ENCODE peak calls at places on chromosomes 1 and 21, in ten cellular contexts. G is fibroblast of lung, A is testis, H is A673, L is cardiac muscle cell, T is PC-3, B is ascending aorta, W is psoas muscle, Z is mucosa of descending colon, Q is gastrocnemius medialis. O is an unnamed sample. For H3K4me1, the result is how much of the 10 kb centered on the place peaks cover.

GRCh38 chr1:15923241-15923640 is 52.7 kb downstream of the ZBTB17 start:
- DNase-seq in G (peak), A (no peak), H (no peak), L (peak), T (peak), B (no peak), W (no peak), Z (no peak), Q (no peak), O (no peak)

GRCh38 chr21:35294231-35294898 is 245.3 kb upstream of the RUNX1 start:
- DNase-seq in G (no peak), A (no peak), H (no peak), L (no peak), T (peak), B (no peak), W (no peak), Z (no peak), Q (no peak), O (no peak)

GRCh38 chr1:231584117-231584516 is 42.5 kb upstream of the DISC1 start:
- DNase-seq in G (peak), A (peak), H (peak), L (peak), T (peak), B (no peak), W (no peak), Z (no peak), Q (no peak), O (peak)

GRCh38 chr1:207418336-207418735 is 35.8 kb upstream of the CR2 start:
- DNase-seq in G (no peak), A (no peak), H (no peak), L (no peak), T (no peak), B (no peak), W (no peak), Z (no peak), Q (no peak), O (no peak)

GRCh38 chr1:165988817-165989216 is 161.4 kb downstream of the UCK2 start:
- DNase-seq in G (no peak), A (no peak), H (no peak), L (no peak), T (no peak), B (no peak), W (no peak), Z (no peak), Q (no peak), O (no peak)

GRCh38 chr1:84365225-84366221 is 32.8 kb upstream of the DNASE2B start:
- DNase-seq in G (peak), A (no peak), H (peak), L (peak), T (peak), B (no peak), W (no peak), Z (no peak), Q (no peak), O (no peak)

GRCh38 chr1:111660204-111661150 is 40.9 kb downstream of the RAP1A start:
- DNase-seq in G (peak), A (no peak), H (no peak), L (peak), T (no peak), B (no peak), W (no peak), Z (no peak), Q (no peak), O (no peak)

GRCh38 chr1:221435510-221435909 is 306.4 kb downstream of the DUSP10 start:
- DNase-seq in G (peak), A (no peak), H (peak), L (peak), T (peak), B (no peak), W (no peak), Z (no peak), Q (no peak), O (no peak)

GRCh38 chr1:205279986-205280385 is 41.6 kb downstream of the NUAK2 start:
- DNase-seq in G (no peak), A (no peak), H (no peak), L (no peak), T (peak), B (no peak), W (no peak), Z (peak), Q (no peak), O (no peak)

GRCh38 chr1:175132456-175132855 is 60.1 kb downstream of the KIAA0040 start:
- DNase-seq in G (peak), A (no peak), H (no peak), L (peak), T (peak), B (no peak), W (no peak), Z (no peak), Q (no peak), O (no peak)

DNA sequence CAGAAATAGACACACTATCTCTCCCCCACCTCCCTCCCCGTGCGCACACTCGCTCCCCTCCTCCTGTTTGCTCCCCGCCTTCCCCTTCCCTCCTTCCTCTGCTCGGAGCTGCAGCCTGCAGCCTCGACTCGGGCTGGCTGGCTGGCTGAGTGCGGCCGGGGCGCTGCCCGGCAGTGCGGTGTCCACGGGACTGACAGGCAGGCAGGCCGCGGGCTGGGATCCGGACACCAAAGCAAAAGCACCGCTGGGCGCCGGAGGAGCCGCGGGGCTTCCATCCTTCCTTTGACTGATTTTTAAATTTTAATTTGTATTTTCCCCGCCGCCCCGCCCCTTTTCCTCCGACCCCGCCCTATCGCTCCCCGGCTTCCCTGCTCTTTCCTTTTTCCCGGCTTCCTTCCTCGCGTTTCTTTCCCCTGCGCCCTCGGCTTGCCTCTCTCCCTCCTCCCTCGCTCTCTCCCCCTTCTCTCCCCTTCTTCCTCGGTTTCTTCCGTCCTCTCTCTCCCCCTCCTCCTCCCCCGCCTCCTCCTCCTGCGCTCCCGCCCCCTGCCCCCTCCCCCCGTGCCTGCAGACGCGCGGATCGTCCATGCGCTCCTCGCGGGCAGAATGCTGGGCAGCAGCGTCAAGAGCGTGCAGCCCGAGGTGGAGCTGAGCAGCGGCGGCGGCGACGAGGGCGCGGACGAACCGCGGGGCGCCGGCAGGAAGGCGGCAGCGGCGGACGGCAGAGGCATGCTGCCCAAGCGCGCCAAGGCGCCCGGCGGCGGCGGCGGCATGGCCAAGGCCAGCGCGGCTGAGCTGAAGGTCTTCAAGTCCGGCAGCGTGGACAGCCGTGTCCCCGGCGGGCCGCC is 109.4 kb downstream of the NAV1 start:
- DNase-seq in G (peak), A (peak), H (peak), L (peak), T (peak), B (peak), W (peak), Z (peak), Q (no peak), O (peak)
- H3K4me1 ChIP-seq in G (under half), A (under half), H (under half), L (under half), T (under half), B (under half), W (under half), Z (under half), Q (under half), O (under half)

DNA sequence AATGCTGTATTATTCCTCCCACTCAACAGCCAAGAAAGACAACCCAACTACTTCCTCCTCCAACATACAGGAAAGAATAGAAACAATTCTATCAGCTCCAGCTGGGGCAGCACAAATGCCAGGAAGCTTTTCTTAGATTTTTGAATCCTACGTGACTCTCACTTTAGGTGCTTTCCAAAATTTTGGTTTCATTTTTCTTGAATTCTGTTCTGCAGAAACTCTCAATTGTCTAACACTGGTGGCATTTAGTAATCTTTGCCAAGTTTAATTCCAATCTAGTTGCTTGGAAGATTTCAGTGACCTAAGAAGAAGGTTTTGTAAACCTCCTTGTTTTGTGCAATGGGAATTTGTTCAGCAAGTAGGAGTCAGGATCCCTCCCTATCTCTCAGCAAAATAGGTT is 37.1 kb upstream of the DOCK7 start:
- DNase-seq in G (peak), A (no peak), H (peak), L (peak), T (no peak), B (no peak), W (no peak), Z (no peak), Q (no peak), O (no peak)
- H3K4me3 ChIP-seq in G (peak), A (no peak), H (no peak), L (no peak), T (no peak), B (peak), W (no peak), Z (no peak), Q (no peak), O (no peak)

DNA sequence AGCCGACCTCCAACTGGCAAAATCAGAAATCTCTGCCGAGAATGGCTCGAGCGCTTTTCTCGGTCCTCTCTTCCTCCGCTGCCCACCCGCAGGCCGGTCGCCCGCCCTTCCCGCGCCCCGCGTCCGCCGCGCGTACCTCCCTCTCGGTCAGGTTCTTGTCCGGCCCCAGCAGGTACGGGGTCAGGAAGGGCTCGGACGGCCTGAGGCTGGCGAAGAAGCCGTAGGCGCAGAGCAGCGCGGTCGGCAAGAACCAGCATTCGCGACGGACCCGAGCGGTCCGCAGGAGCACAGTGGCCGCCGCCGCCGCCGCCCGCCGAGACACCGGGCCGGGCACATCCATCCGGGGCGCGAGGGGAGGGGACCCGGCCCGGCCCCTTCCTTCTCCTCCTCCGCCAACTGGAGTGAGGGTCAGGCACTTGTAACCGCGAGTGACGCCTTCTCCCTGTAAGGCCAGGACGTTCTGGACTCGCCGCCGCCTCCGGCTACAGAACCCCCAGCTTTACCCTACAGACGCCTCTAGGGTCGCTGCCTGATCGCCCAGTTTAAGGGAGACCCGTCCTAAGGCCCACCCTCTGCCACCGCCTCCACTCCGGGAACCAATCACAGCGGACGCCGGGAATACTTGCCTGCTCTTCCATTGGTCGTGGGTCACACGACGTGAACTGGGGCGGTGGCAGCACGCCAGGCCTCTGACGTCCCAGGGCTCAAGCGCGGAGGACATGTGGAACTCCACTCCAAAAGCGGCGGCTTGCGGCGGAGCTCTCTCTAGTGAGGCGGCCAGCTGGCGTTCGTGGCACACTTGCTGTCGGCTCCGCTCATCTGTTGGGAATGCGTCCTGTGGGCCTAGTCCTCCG is at the start of gene SLC19A2:
- DNase-seq in G (peak), A (peak), H (peak), L (peak), T (peak), B (peak), W (peak), Z (peak), Q (peak), O (peak)
- TF ChIP-seq CTCF in G (peak), A (no peak), H (peak), L (peak), T (peak), B (peak), W (peak), Z (no peak), Q (peak), O (peak)

GRCh38 chr1:230422221-230422981 is 3.7 kb downstream of the PGBD5 start:
- DNase-seq in G (no peak), A (no peak), H (no peak), L (no peak), T (no peak), B (no peak), W (no peak), Z (no peak), Q (no peak), O (peak)

GRCh38 chr1:230424440-230425251 is 1.5 kb downstream of the PGBD5 start:
- DNase-seq in G (no peak), A (peak), H (no peak), L (no peak), T (no peak), B (no peak), W (no peak), Z (peak), Q (no peak), O (peak)

GRCh38 chr1:230423261-230423660 is 2.9 kb downstream of the PGBD5 start:
- DNase-seq in G (no peak), A (no peak), H (no peak), L (no peak), T (no peak), B (no peak), W (no peak), Z (no peak), Q (no peak), O (no peak)

GRCh38 chr1:230425252-230426061 is 675 bp downstream of the PGBD5 start:
- DNase-seq in G (no peak), A (peak), H (no peak), L (peak), T (no peak), B (no peak), W (no peak), Z (peak), Q (no peak), O (peak)

GRCh38 chr1:230423936-230424335 is 2.2 kb downstream of the PGBD5 start:
- DNase-seq in G (no peak), A (no peak), H (no peak), L (no peak), T (no peak), B (no peak), W (no peak), Z (no peak), Q (no peak), O (no peak)
- H3K4me1 ChIP-seq in G (under half), A (under half), H (under half), L (under half), T (under half), B (under half), W (under half), Z (under half), Q (under half), O (under half)

O was measured in BE2C.